ENCODE peak calls at places on chromosomes 6 and 20, in eight cellular contexts. S is brain microvascular endothelial cell, J is fibroblast of pulmonary artery, Q is choroid plexus epithelial cell, W is Panc1, V is GM10248, T is A549, N is cardiac muscle cell. E is an unnamed sample.

GRCh38 chr6:125154184-125155135 is 887 bp downstream of the TPD52L1 start:
- DNase-seq in S (no peak), J (no peak), Q (peak), W (no peak), V (peak), T (peak), N (peak), E (peak)

GRCh38 chr6:4673861-4674260 is 102.3 kb upstream of the CDYL start:
- DNase-seq in S (no peak), J (no peak), Q (no peak), W (no peak), V (no peak), T (no peak), N (no peak), E (no peak)

GRCh38 chr6:16548121-16548520 is 213.1 kb downstream of the ATXN1 start:
- DNase-seq in S (peak), J (no peak), Q (peak), W (no peak), V (no peak), T (no peak), N (no peak), E (no peak)

GRCh38 chr6:16345449-16346330 is 107.3 kb downstream of the GMPR start:
- DNase-seq in S (peak), J (peak), Q (peak), W (peak), V (no peak), T (peak), N (no peak), E (no peak)

GRCh38 chr6:74715362-74716068 is 490.3 kb downstream of the COL12A1 start:
- DNase-seq in S (no peak), J (peak), Q (peak), W (no peak), V (no peak), T (no peak), N (no peak), E (no peak)

GRCh38 chr6:141464490-141464889 is 668.2 kb upstream of the GJE1 start:
- DNase-seq in S (peak), J (peak), Q (peak), W (no peak), V (peak), T (peak), N (no peak), E (no peak)

GRCh38 chr6:107641500-107641931 is 151.6 kb downstream of the SOBP start:
- DNase-seq in S (no peak), J (no peak), Q (no peak), W (no peak), V (no peak), T (no peak), N (no peak), E (no peak)

GRCh38 chr6:126055449-126055848 is 69.1 kb downstream of the TRMT11 start:
- DNase-seq in S (no peak), J (no peak), Q (no peak), W (no peak), V (no peak), T (no peak), N (no peak), E (no peak)

GRCh38 chr6:116139917-116140316 is 14.0 kb upstream of the COL10A1 start:
- DNase-seq in S (no peak), J (no peak), Q (no peak), W (no peak), V (no peak), T (no peak), N (peak), E (peak)

GRCh38 chr6:89475634-89476033 is 42.7 kb downstream of the ANKRD6 start:
- DNase-seq in S (peak), J (peak), Q (peak), W (no peak), V (no peak), T (no peak), N (no peak), E (no peak)

DNA sequence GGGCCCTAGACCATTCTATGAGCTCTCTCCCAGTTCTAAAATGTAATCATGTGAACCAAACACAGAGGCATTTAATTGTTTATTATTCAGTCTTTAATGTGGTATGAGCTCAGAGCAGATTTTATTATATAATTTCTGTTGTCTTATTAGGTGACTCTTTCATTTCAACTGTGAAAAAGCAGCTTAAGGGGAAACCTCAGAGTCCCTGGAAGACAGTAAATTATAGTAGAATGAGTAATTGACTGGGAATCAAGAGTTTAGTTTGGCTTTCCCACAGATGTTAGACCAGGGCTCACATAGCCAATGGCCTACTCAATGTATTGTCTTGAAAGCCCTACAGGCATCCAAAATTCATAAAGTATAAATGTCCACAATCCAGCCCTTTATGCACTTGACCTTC is 390.4 kb upstream of the SLC35B3 start:
- DNase-seq in S (no peak), J (no peak), Q (no peak), W (no peak), V (no peak), T (no peak), N (no peak), E (no peak)
- TF ChIP-seq CTCF in S (no peak), J (no peak), Q (no peak), W (no peak), V (no peak), T (no peak), N (no peak), E (no peak)

GRCh38 chr6:139373154-139373927 is 1.1 kb downstream of the CITED2 start:
- DNase-seq in S (peak), J (peak), Q (peak), W (no peak), V (peak), T (peak), N (peak), E (no peak)
- TF ChIP-seq CTCF in S (peak), J (no peak), Q (peak), W (peak), V (peak), T (peak), N (no peak), E (no peak)

DNA sequence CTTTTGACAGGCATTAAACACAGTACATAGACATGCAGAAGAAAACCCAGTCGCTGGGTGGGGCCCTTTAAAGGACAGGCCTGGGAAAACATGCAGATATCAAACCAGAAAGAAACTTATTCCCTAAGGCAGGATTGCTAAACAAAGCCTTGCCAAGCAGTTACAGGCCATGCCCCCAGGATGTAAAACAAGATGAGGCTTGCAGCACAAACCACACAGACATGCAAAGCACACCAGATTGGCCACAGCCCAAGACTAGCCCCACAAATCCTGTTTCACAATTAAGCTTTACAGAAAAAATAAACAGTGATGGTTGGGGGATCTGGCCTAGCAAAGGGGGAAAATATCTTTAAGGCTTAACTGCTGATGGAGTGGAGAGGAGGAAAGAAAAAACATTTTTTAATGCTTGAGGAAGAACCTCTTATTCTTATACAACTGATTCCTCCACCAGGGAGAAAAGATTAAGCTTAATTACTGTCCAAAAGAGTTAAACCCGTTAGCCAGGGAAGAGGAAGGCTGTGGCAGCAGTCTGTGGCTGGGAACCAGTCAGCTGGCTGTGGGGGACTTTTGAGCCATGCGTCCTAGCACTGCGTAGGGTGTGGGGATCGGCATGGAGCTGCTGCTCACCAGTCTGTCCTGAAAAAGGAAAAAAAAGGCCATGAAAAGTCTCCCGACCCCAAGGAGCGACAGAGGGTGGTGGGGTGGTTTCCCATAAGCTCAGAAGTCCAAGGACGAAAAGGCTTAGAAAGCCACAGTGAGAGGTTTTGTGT is 28.4 kb downstream of the COL19A1 start:
- DNase-seq in S (peak), J (peak), Q (peak), W (no peak), V (no peak), T (no peak), N (no peak), E (no peak)
- TF ChIP-seq CTCF in S (no peak), J (no peak), Q (peak), W (no peak), V (no peak), T (no peak), N (no peak), E (no peak)

GRCh38 chr20:38649275-38649891 is 47.8 kb downstream of the ARHGAP40 start:
- DNase-seq in S (peak), J (peak), Q (peak), W (no peak), V (peak), T (no peak), N (peak), E (no peak)
- TF ChIP-seq CTCF in S (peak), J (peak), Q (peak), W (peak), V (peak), T (peak), N (peak), E (peak)

DNA sequence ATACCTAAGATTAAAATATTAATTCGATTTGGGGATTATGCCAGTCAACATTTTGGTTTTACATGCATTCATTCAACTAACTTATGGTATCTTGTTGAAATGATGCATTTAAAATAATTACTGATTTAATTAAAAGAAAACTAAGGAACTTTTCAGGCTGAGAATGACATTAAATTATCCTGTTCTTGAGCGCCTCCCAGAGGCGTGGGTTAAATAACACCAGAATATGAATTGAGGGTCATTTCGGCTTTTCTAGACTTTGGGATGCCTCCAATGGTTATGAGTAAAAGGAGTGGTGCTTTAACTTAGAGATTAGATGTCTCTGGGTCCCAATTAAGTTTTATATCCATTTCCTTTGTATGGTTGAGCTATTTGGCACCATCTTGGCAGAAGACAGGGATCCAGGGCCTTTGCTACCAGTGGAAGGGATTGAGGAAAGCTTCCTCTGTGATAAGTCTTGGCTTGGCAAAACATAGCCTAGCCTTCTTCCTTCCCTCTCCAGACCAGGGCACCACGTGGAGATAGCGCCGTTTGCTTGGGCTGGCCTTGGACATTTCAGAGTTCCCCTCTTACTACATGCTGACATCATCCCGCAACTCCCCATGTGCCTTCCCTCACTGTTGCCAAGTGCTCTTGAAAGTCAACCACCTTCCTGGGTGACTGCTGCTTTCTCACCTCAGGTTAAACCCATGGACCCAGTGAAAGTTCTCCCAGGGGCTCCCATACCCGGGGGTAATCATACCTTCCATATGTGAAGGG is 28.7 kb downstream of the GNAS start:
- DNase-seq in S (no peak), J (no peak), Q (no peak), W (no peak), V (no peak), T (no peak), N (no peak), E (no peak)
- TF ChIP-seq CTCF in S (peak), J (peak), Q (peak), W (peak), V (no peak), T (peak), N (peak), E (peak)

GRCh38 chr6:109179507-109179906 is 84.2 kb downstream of the CEP57L1 start:
- DNase-seq in S (no peak), J (no peak), Q (no peak), W (no peak), V (no peak), T (no peak), N (no peak), E (no peak)

GRCh38 chr6:109182590-109182989 is 87.3 kb downstream of the CEP57L1 start:
- DNase-seq in S (no peak), J (no peak), Q (no peak), W (no peak), V (no peak), T (no peak), N (no peak), E (no peak)

GRCh38 chr6:109184638-109185037 is 89.3 kb downstream of the CEP57L1 start:
- DNase-seq in S (no peak), J (no peak), Q (no peak), W (no peak), V (no peak), T (no peak), N (no peak), E (no peak)

GRCh38 chr6:109186012-109186411 is 90.7 kb downstream of the CEP57L1 start:
- DNase-seq in S (no peak), J (no peak), Q (no peak), W (no peak), V (no peak), T (no peak), N (no peak), E (no peak)

DNA sequence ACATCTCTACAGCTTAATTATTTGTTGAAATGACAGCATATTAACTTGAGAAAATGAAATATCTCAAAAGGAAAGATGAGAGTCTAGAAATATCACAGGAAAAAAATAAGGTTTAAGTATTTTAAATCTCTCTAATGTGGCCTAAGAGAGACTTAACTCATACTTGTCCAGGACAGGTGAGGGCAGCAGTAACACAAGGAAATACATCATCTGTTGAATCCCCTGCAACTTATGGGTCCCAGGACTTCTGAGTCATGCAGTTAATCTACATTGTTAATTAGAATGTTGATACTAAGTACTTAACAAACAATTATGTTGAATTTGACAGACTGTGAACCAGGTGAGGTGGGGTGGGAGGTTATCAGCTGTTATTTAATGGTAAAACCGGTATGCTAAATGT is 87.8 kb downstream of the CEP57L1 start:
- DNase-seq in S (no peak), J (no peak), Q (no peak), W (no peak), V (no peak), T (no peak), N (no peak), E (no peak)
- TF ChIP-seq CTCF in S (no peak), J (no peak), Q (no peak), W (peak), V (no peak), T (peak), N (no peak), E (peak)

E was measured in HCT116.